ENCODE peak calls at places on chromosomes 6 and 20, in seven cellular contexts. Z is cardiac muscle cell, O is NT2/D1, E is adrenal gland, R is kidney, D is hepatocyte, M is ascending aorta. U is an unnamed sample.

GRCh38 chr6:11320914-11321549 is 88.6 kb upstream of the NEDD9 start:
- DNase-seq in Z (no peak), D (no peak), M (no peak), R (no peak), E (no peak), O (no peak), U (no peak)

GRCh38 chr6:152401978-152402377 is 235.2 kb downstream of the SYNE1 start:
- DNase-seq in R (no peak), D (no peak), Z (no peak), O (no peak), E (peak; percentile 46), M (no peak), U (no peak)

GRCh38 chr6:31559958-31560696 is 12.0 kb upstream of the LTA start:
- DNase-seq in D (peak; percentile 51), R (peak; percentile 89), O (no peak), Z (no peak), E (peak; percentile 86), M (no peak), U (no peak)

GRCh38 chr6:158596861-158597260 is 37.0 kb downstream of the TMEM181 start:
- DNase-seq in D (no peak), O (no peak), E (no peak), Z (no peak), R (no peak), M (no peak), U (no peak)

GRCh38 chr6:129679758-129680157 is 30.2 kb downstream of the ARHGAP18 start:
- DNase-seq in D (no peak), M (no peak), E (no peak), R (no peak), O (no peak), Z (no peak), U (no peak)

GRCh38 chr6:95249176-95249575 is 328.2 kb upstream of the MANEA start:
- DNase-seq in R (no peak), E (no peak), D (no peak), Z (no peak), O (no peak), M (no peak), U (no peak)

GRCh38 chr6:142289687-142290086 is 12.1 kb upstream of the ADGRG6 start:
- DNase-seq in R (no peak), E (no peak), O (no peak), M (no peak), Z (no peak), D (no peak), U (no peak)

GRCh38 chr20:40493071-40493470 is 196.0 kb downstream of the MAFB start:
- DNase-seq in M (no peak), O (no peak), Z (no peak), E (peak; percentile 50), D (peak; percentile 30), R (peak; percentile 88), U (no peak)

GRCh38 chr6:112539355-112539754 is 192.2 kb downstream of the RFPL4B start:
- DNase-seq in E (no peak), R (no peak), D (no peak), M (no peak), Z (no peak), O (no peak), U (no peak)

GRCh38 chr20:36856196-36856595 is 19.7 kb upstream of the TLDC2 start:
- DNase-seq in O (no peak), M (no peak), D (no peak), E (no peak), Z (no peak), R (no peak), U (no peak)

GRCh38 chr6:90187437-90188049 is 109.1 kb downstream of the BACH2 start:
- DNase-seq in Z (peak; percentile 27), E (no peak), O (no peak), R (no peak), D (no peak), M (no peak), U (no peak)

GRCh38 chr6:2725999-2726567 is 24.6 kb downstream of the MYLK4 start:
- DNase-seq in R (no peak), D (peak; percentile 27), O (no peak), M (no peak), Z (no peak), E (peak; percentile 28), U (no peak)

GRCh38 chr6:43796168-43796567 is 26.2 kb downstream of the VEGFA start:
- DNase-seq in O (no peak), M (no peak), Z (no peak), R (peak; percentile 16), E (peak; percentile 65), D (no peak), U (no peak)

GRCh38 chr6:157760137-157760536 is 62.9 kb upstream of the SNX9 start:
- DNase-seq in Z (no peak), M (no peak), R (no peak), E (no peak), D (no peak), O (no peak), U (no peak)

GRCh38 chr6:3287308-3287707 is 28.6 kb downstream of the PSMG4 start:
- DNase-seq in E (no peak), R (peak; percentile 19), M (no peak), Z (no peak), D (no peak), O (no peak), U (no peak)

GRCh38 chr6:144896876-144897275 is 611.7 kb downstream of the UTRN start:
- DNase-seq in R (no peak), E (no peak), O (no peak), D (peak; percentile 16), Z (no peak), M (no peak), U (peak; percentile 78)

GRCh38 chr20:41182296-41183212 is 45.2 kb downstream of the PLCG1 start:
- DNase-seq in D (peak; percentile 2), Z (no peak), R (no peak), E (peak; percentile 10), O (no peak), M (no peak), U (no peak)

GRCh38 chr20:709864-710761 is 34.5 kb upstream of the SCRT2 start:
- DNase-seq in Z (peak; percentile 29), O (no peak), E (no peak), D (no peak), R (no peak), M (no peak), U (no peak)

GRCh38 chr20:63696628-63697356 is at the start of gene TNFRSF6B:
- DNase-seq in D (no peak), O (no peak), Z (peak; percentile 39), E (peak; percentile 41), M (no peak), R (peak; percentile 86), U (no peak)

GRCh38 chr6:1604347-1604990 is 5.2 kb upstream of the FOXC1 start:
- DNase-seq in M (no peak), Z (peak; percentile 89), O (no peak), D (peak; percentile 90), E (no peak), R (peak; percentile 87), U (peak; percentile 90)

GRCh38 chr20:17481661-17482060 is 49.5 kb downstream of the BFSP1 start:
- DNase-seq in O (no peak), E (no peak), Z (no peak), M (no peak), D (no peak), R (no peak), U (no peak)

GRCh38 chr6:146984251-146984924 is 219.8 kb upstream of the STXBP5 start:
- DNase-seq in E (no peak), O (no peak), D (no peak), Z (no peak), R (no peak), M (no peak), U (no peak)

GRCh38 chr6:159655409-159655988 is 37.5 kb downstream of the SOD2 start:
- DNase-seq in O (peak; percentile 36), M (no peak), R (no peak), Z (no peak), E (no peak), D (no peak), U (no peak)
- H3K4me1 ChIP-seq in O (peaks cover 4% of the 10 kb centered on the region), M (no peaks in the 10 kb centered on the region), R (no peaks in the 10 kb centered on the region), Z (no peaks in the 10 kb centered on the region), E (no peaks in the 10 kb centered on the region), D (no peaks in the 10 kb centered on the region), U (no peaks in the 10 kb centered on the region)

GRCh38 chr6:165340532-165340931 is 31.1 kb upstream of the C6orf118 start:
- DNase-seq in E (no peak), O (no peak), D (no peak), R (no peak), M (no peak), Z (no peak), U (no peak)

DNA sequence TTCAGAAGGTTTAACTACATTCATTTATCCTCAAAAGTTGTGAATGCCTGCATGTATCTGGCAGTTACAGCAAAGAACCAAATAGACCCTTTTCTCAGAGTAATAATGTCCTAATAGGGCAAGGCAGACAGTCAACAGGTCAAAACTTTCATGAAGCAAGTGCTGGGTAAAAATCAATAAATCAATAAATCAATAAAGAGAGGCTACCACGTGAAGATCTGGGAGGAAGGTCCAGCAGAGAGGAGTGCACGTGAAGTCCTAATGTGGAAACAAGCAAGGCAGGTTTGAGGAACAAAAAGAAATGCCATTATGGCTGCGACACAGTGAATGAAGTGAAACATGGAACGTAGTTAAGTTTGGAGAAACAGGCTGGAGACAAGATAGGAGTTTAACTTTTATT is 36.3 kb upstream of the C6orf118 start:
- DNase-seq in E (no peak), R (no peak), D (no peak), Z (no peak), M (no peak), O (no peak), U (no peak)
- H3K36me3 ChIP-seq in E (no peaks in the 10 kb centered on the region), R (peaks cover 2% of the 10 kb centered on the region), D (no peaks in the 10 kb centered on the region), Z (no peaks in the 10 kb centered on the region), M (no peaks in the 10 kb centered on the region), O (no peaks in the 10 kb centered on the region), U (no peaks in the 10 kb centered on the region)

DNA sequence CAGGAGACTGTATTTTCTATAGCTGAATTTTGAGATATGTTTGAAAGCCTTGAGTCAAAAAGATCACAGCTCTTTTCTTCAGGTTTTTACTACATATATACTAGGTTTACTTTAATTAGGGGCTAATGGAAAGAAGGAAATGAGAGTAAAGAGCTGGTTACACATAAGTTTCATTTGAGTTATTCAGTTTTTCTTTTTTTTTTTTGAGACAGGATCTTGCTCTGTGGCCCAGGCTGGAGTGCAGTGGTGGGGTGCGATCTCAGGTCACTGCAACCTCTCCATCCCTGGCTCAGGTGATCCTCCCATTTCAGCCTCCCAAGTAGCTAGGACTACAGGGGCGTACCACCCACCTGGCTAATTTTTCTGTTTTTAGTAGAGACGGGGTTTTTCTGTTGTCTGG is 4.8 kb downstream of the ARFGEF2 start:
- DNase-seq in D (no peak), O (no peak), E (no peak), M (no peak), R (no peak), Z (no peak), U (no peak)
- H3K4me1 ChIP-seq in D (peaks cover 21% of the 10 kb centered on the region), O (no peaks in the 10 kb centered on the region), E (peaks cover 53% of the 10 kb centered on the region), M (peaks cover 59% of the 10 kb centered on the region), R (peaks cover 14% of the 10 kb centered on the region), Z (peaks cover 31% of the 10 kb centered on the region), U (peaks cover 12% of the 10 kb centered on the region)

GRCh38 chr6:132461958-132462357 is 51.0 kb downstream of the STX7 start:
- DNase-seq in D (no peak), Z (no peak), E (no peak), O (no peak), M (no peak), R (no peak), U (no peak)

GRCh38 chr6:132459605-132459952 is 53.3 kb downstream of the STX7 start:
- DNase-seq in Z (no peak), D (no peak), O (no peak), E (no peak), M (no peak), R (no peak), U (no peak)

GRCh38 chr6:132464538-132465256 is 48.2 kb downstream of the STX7 start:
- DNase-seq in O (no peak), Z (no peak), M (no peak), E (no peak), D (peak; percentile 12), R (no peak), U (no peak)

GRCh38 chr6:132456700-132457143 is 55.4 kb upstream of the MOXD1 start:
- DNase-seq in Z (peak; percentile 84), D (peak; percentile 7), E (peak; percentile 26), R (peak; percentile 85), O (no peak), M (no peak), U (no peak)

GRCh38 chr6:132458887-132459604 is 53.9 kb downstream of the STX7 start:
- DNase-seq in Z (no peak), D (no peak), M (no peak), E (no peak), O (no peak), R (no peak), U (no peak)
- H3K36me3 ChIP-seq in Z (peaks cover 34% of the 10 kb centered on the region), D (no peaks in the 10 kb centered on the region), M (peaks cover 59% of the 10 kb centered on the region), E (peaks cover 30% of the 10 kb centered on the region), O (peaks cover 55% of the 10 kb centered on the region), R (peaks cover 30% of the 10 kb centered on the region), U (peaks cover 3% of the 10 kb centered on the region)